ENCODE peak calls at places on chromosomes 16 and 17, in ten cellular contexts. X is iPS-NIHi11; S is NCI-H774; O is MV-4-11; W is activated CD4-positive, alpha-beta T cell treated with anti-CD3 and anti-CD28 coated beads, Interleukin-2, amount 50 U/mL, for 1 hour; N is posterior cingulate gyrus; B is glutamatergic neuron; L is HuH-7; A is OCI-LY7; E is HS-27A. D is an unnamed sample.

GRCh38 chr17:29376667-29377268 is 13.4 kb upstream of the TAOK1 start:
- DNase-seq in W (no peak), O (peak), A (no peak), L (no peak), N (peak), B (peak), S (no peak), E (no peak), X (peak), D (peak)

GRCh38 chr17:35046740-35047283 is 16.7 kb downstream of the RFFL start:
- DNase-seq in S (no peak), E (no peak), O (peak), A (no peak), N (no peak), X (no peak), W (peak), L (no peak), B (no peak), D (no peak)

GRCh38 chr17:10471853-10472252 is 2.5 kb upstream of the MYH4 start:
- DNase-seq in A (no peak), O (no peak), W (no peak), E (no peak), N (no peak), L (no peak), S (no peak), X (no peak), B (no peak), D (no peak)

GRCh38 chr17:31902693-31903092 is 1.2 kb upstream of the UTP6 start:
- DNase-seq in W (no peak), X (no peak), N (no peak), L (no peak), S (no peak), B (no peak), E (no peak), O (no peak), A (no peak), D (no peak)

GRCh38 chr16:49810769-49811315 is 45.1 kb downstream of the ZNF423 start:
- DNase-seq in W (no peak), S (no peak), A (no peak), B (peak), N (no peak), X (no peak), L (no peak), E (no peak), O (no peak), D (no peak)

GRCh38 chr16:85208181-85208580 is 95.9 kb upstream of the CIBAR2 start:
- DNase-seq in S (no peak), N (no peak), A (no peak), X (no peak), O (no peak), L (no peak), W (no peak), E (no peak), B (no peak), D (no peak)

GRCh38 chr16:82091225-82091624 is 56.2 kb downstream of the HSD17B2 start:
- DNase-seq in S (no peak), A (no peak), O (no peak), B (no peak), L (no peak), N (no peak), X (no peak), W (no peak), E (peak), D (no peak)

GRCh38 chr17:45116434-45117016 is 15.8 kb downstream of the PLCD3 start:
- DNase-seq in A (no peak), O (no peak), B (no peak), E (no peak), X (no peak), N (no peak), S (no peak), L (no peak), W (no peak), D (no peak)

GRCh38 chr16:10013364-10013763 is 168.9 kb downstream of the GRIN2A start:
- DNase-seq in W (no peak), X (no peak), N (no peak), O (no peak), S (no peak), E (no peak), A (no peak), L (no peak), B (no peak), D (no peak)

GRCh38 chr16:71626018-71626857 is at the start of gene MARVELD3:
- DNase-seq in L (peak), N (no peak), E (no peak), A (no peak), W (peak), B (peak), S (peak), O (no peak), X (peak), D (no peak)

GRCh38 chr17:57570740-57571344 is 174.3 kb downstream of the CCDC182 start:
- DNase-seq in E (no peak), N (no peak), O (no peak), L (no peak), S (peak), B (no peak), X (no peak), W (no peak), A (no peak), D (no peak)